ENCODE peak calls at places on chromosome 20, in eight cellular contexts. R is cardiac muscle cell, Q is esophagus muscularis mucosa, P is brain microvascular endothelial cell, G is mammary epithelial cell, H is lower lobe of right lung, N is AG09309, E is fibroblast of villous mesenchyme. S is an unnamed sample.

GRCh38 chr20:17421493-17421892 is 109.7 kb downstream of the BFSP1 start:
- DNase-seq in R (no peak), Q (no peak), P (peak; percentile 20), G (no peak), H (no peak), N (no peak), E (no peak), S (no peak)

GRCh38 chr20:59938696-59939051 is 1.4 kb downstream of the PPP1R3D start:
- DNase-seq in R (no peak), Q (no peak), P (no peak), G (peak; percentile 11), H (no peak), N (no peak), E (peak; percentile 36), S (no peak)

GRCh38 chr20:38418509-38419204 is 16.5 kb downstream of the SNHG17 start:
- DNase-seq in R (peak; percentile 74), Q (no peak), P (no peak), G (no peak), H (no peak), N (no peak), E (peak; percentile 26), S (peak; percentile 58)

GRCh38 chr20:25623225-25623735 is 534 bp downstream of the NANP start:
- DNase-seq in R (peak; percentile 47), Q (no peak), P (peak; percentile 13), G (peak; percentile 26), H (peak; percentile 64), N (no peak), E (peak; percentile 52), S (peak; percentile 45)

GRCh38 chr20:3660262-3661059 is 2.7 kb downstream of the GFRA4 start:
- DNase-seq in R (no peak), Q (no peak), P (no peak), G (no peak), H (no peak), N (no peak), E (no peak), S (no peak)

GRCh38 chr20:49620364-49621240 is 52.7 kb upstream of the PTGIS start:
- DNase-seq in R (no peak), Q (no peak), P (no peak), G (no peak), H (no peak), N (no peak), E (no peak), S (no peak)

GRCh38 chr20:21048841-21049273 is 57.3 kb downstream of the LINC00237 start:
- DNase-seq in R (peak; percentile 6), Q (peak; percentile 88), P (no peak), G (no peak), H (peak; percentile 52), N (no peak), E (peak; percentile 4), S (peak; percentile 3)

GRCh38 chr20:2104236-2104635 is 2.6 kb downstream of the STK35 start:
- DNase-seq in R (no peak), Q (no peak), P (no peak), G (no peak), H (no peak), N (no peak), E (peak; percentile 71), S (no peak)

GRCh38 chr20:37270586-37271420 is 9.2 kb upstream of the GHRH start:
- DNase-seq in R (peak; percentile 18), Q (no peak), P (peak; percentile 66), G (no peak), H (no peak), N (no peak), E (no peak), S (no peak)

GRCh38 chr20:57265649-57266250 is 691 bp downstream of the BMP7 start:
- DNase-seq in R (no peak), Q (no peak), P (no peak), G (peak; percentile 28), H (no peak), N (no peak), E (no peak), S (no peak)

GRCh38 chr20:57268399-57269076 is 2.1 kb upstream of the BMP7 start:
- DNase-seq in R (no peak), Q (no peak), P (no peak), G (no peak), H (no peak), N (no peak), E (no peak), S (no peak)

GRCh38 chr20:57269148-57269984 is 2.9 kb upstream of the BMP7 start:
- DNase-seq in R (no peak), Q (no peak), P (no peak), G (no peak), H (no peak), N (no peak), E (no peak), S (no peak)

GRCh38 chr20:57266251-57267157 is at the start of gene BMP7:
- DNase-seq in R (no peak), Q (no peak), P (no peak), G (peak; percentile 33), H (no peak), N (no peak), E (no peak), S (no peak)

GRCh38 chr20:57267158-57267821 is 849 bp upstream of the BMP7 start:
- DNase-seq in R (no peak), Q (no peak), P (no peak), G (no peak), H (no peak), N (no peak), E (no peak), S (no peak)
- H3K4me3 ChIP-seq in R (peak overlapping the region; percentile 55), Q (peak overlapping the region; percentile 55), P (no peak overlapping the region), G (no peak overlapping the region), H (no peak overlapping the region), N (no peak overlapping the region), E (no peak overlapping the region), S (no peak overlapping the region)

DNA sequence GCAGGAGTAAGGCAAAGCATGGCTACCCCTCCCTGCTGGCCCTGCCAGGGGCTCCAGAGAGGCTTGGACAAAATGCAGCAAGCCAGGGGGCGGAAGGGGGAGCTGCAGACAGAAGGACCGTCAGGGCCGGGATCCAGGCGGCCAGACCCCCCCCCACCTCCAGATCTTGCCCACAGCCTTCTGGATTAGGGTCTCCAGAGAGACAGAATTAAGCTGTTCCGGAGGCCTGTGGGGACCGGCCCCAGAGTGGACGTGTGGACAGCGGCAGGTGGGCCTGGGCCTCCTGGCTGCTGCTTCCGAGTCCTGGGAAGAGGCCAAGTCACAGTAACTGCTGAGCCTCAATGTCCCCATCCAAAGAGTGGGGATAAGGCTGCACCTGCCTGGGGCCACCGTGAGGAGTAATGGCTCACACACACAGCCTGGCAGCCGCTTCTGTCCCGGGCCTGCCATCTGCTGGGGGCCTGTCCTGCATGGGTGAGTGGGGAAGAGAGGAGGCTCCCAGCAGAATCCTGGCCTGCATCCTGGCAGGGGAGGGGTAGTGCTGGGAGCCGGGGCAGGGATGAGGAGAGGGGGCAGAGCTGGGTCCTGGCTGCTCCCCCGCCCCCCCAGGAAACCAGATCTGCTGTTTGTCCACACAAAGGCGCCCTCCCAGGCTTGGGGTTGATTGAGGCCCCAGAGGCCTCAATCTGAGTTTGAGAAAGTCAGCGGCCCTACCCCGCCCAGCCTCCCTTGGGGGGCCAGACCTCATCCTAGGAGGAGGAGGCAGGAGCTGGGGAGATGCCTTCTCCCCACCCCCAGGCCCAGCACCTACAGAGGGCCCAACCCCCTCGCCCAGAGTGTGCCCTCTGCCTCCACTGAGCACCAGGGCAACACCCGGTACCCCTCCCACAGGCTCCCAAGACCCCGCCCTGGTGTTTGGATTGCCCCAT is 3.9 kb downstream of the LAMA5 start:
- DNase-seq in R (no peak), Q (no peak), P (no peak), G (no peak), H (peak; percentile 48), N (no peak), E (no peak), S (no peak)
- TF ChIP-seq CTCF in R (no peak), Q (no peak), P (peak; percentile 22), G (no peak), H (no peak), N (no peak), E (peak; percentile 20), S (no peak)

GRCh38 chr20:23084845-23085355 is 1.2 kb downstream of the CD93 start:
- DNase-seq in R (no peak), Q (no peak), P (no peak), G (no peak), H (no peak), N (no peak), E (no peak), S (no peak)
- H3K4me3 ChIP-seq in R (no peak overlapping the region), Q (peak overlapping the region; percentile 47), P (no peak overlapping the region), G (no peak overlapping the region), H (peak overlapping the region; percentile 56), N (no peak overlapping the region), E (no peak overlapping the region), S (no peak overlapping the region)

DNA sequence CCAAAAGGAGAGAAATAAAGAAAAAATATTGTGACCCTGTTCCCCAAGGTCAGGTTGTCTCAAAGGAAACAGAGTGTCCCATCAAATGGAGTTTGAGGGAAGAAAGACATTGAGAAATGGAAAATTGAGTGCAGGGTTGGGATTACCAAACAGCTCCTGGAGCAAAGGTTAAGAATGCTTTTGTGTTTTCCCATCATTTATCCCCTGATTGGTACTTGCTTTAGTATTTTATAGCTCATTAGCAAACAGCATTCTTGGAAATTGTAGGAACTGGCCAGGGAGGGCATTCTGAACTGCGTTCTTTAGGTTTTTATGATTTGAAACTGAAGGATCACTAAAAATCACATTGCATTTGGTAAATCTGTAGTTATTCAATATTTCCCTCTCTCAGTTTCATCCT is 59.0 kb upstream of the NELFCD start:
- DNase-seq in R (no peak), Q (no peak), P (no peak), G (no peak), H (no peak), N (no peak), E (no peak), S (no peak)
- TF ChIP-seq CTCF in R (no peak), Q (no peak), P (no peak), G (no peak), H (no peak), N (no peak), E (no peak), S (no peak)

S was measured in cardiac fibroblast.